ENCODE peak calls at places on chromosomes 2 and 18, in eight cellular contexts. One of them, this sample, is unnamed.

GRCh38 chr2:69083126-69083733 is 70.3 kb downstream of the ANTXR1 start:
- DNase-seq in nephron progenitor cell: no peak
- DNase-seq in NCI-H345: no peak
- DNase-seq in cerebellar nuclear complex: no peak
- DNase-seq in HT-29: peak
- DNase-seq in HL-60: no peak
- DNase-seq in C1 segment of cervical spinal cord: no peak
- DNase-seq in NCI-H1105: no peak
- DNase-seq in this sample: no peak

GRCh38 chr2:113089907-113090306 is 22.1 kb downstream of the IL1F10 start:
- DNase-seq in HT-29: no peak
- DNase-seq in nephron progenitor cell: no peak
- DNase-seq in cerebellar nuclear complex: no peak
- DNase-seq in NCI-H1105: no peak
- DNase-seq in NCI-H345: no peak
- DNase-seq in HL-60: peak
- DNase-seq in C1 segment of cervical spinal cord: no peak
- DNase-seq in this sample: no peak

GRCh38 chr2:64609229-64609994 is 44.3 kb downstream of the SERTAD2 start:
- DNase-seq in cerebellar nuclear complex: no peak
- DNase-seq in NCI-H1105: no peak
- DNase-seq in HT-29: peak
- DNase-seq in NCI-H345: no peak
- DNase-seq in nephron progenitor cell: peak
- DNase-seq in C1 segment of cervical spinal cord: no peak
- DNase-seq in HL-60: peak
- DNase-seq in this sample: no peak

GRCh38 chr18:36934884-36935283 is 106.0 kb downstream of the KIAA1328 start:
- DNase-seq in cerebellar nuclear complex: no peak
- DNase-seq in HL-60: no peak
- DNase-seq in NCI-H345: no peak
- DNase-seq in C1 segment of cervical spinal cord: no peak
- DNase-seq in NCI-H1105: no peak
- DNase-seq in HT-29: no peak
- DNase-seq in nephron progenitor cell: no peak
- DNase-seq in this sample: no peak

GRCh38 chr2:138997849-138998517 is 217.8 kb upstream of the NXPH2 start:
- DNase-seq in HL-60: no peak
- DNase-seq in C1 segment of cervical spinal cord: no peak
- DNase-seq in nephron progenitor cell: no peak
- DNase-seq in HT-29: no peak
- DNase-seq in NCI-H1105: no peak
- DNase-seq in NCI-H345: no peak
- DNase-seq in cerebellar nuclear complex: no peak
- DNase-seq in this sample: no peak

GRCh38 chr2:174771136-174771535 is 6.9 kb upstream of the CHRNA1 start:
- DNase-seq in NCI-H345: no peak
- DNase-seq in cerebellar nuclear complex: no peak
- DNase-seq in HL-60: no peak
- DNase-seq in HT-29: no peak
- DNase-seq in C1 segment of cervical spinal cord: no peak
- DNase-seq in NCI-H1105: no peak
- DNase-seq in nephron progenitor cell: no peak
- DNase-seq in this sample: no peak

GRCh38 chr2:222837643-222838056 is 23.2 kb upstream of the ACSL3 start:
- DNase-seq in NCI-H345: no peak
- DNase-seq in C1 segment of cervical spinal cord: no peak
- DNase-seq in cerebellar nuclear complex: no peak
- DNase-seq in HL-60: no peak
- DNase-seq in HT-29: peak
- DNase-seq in nephron progenitor cell: no peak
- DNase-seq in NCI-H1105: no peak
- DNase-seq in this sample: no peak

GRCh38 chr2:149315461-149315860 is 14.9 kb upstream of the LYPD6 start:
- DNase-seq in HL-60: no peak
- DNase-seq in cerebellar nuclear complex: no peak
- DNase-seq in HT-29: no peak
- DNase-seq in nephron progenitor cell: no peak
- DNase-seq in NCI-H345: no peak
- DNase-seq in C1 segment of cervical spinal cord: no peak
- DNase-seq in NCI-H1105: no peak
- DNase-seq in this sample: no peak

GRCh38 chr18:57780318-57781127 is 22.6 kb downstream of the ATP8B1 start:
- DNase-seq in NCI-H1105: peak
- DNase-seq in nephron progenitor cell: no peak
- DNase-seq in NCI-H345: peak
- DNase-seq in cerebellar nuclear complex: no peak
- DNase-seq in C1 segment of cervical spinal cord: no peak
- DNase-seq in HL-60: no peak
- DNase-seq in HT-29: peak
- DNase-seq in this sample: no peak

GRCh38 chr18:62277045-62277444 is 48.1 kb upstream of the TNFRSF11A start:
- DNase-seq in nephron progenitor cell: no peak
- DNase-seq in HL-60: no peak
- DNase-seq in NCI-H345: no peak
- DNase-seq in C1 segment of cervical spinal cord: no peak
- DNase-seq in cerebellar nuclear complex: no peak
- DNase-seq in NCI-H1105: no peak
- DNase-seq in HT-29: no peak
- DNase-seq in this sample: no peak

GRCh38 chr2:230976671-230977171 is 19.2 kb upstream of the SPATA3 start:
- DNase-seq in cerebellar nuclear complex: no peak
- DNase-seq in nephron progenitor cell: no peak
- DNase-seq in NCI-H345: no peak
- DNase-seq in NCI-H1105: no peak
- DNase-seq in HT-29: no peak
- DNase-seq in C1 segment of cervical spinal cord: no peak
- DNase-seq in HL-60: no peak
- DNase-seq in this sample: no peak

GRCh38 chr2:131039535-131039907 is 53.7 kb downstream of the FAM168B start:
- DNase-seq in HL-60: no peak
- DNase-seq in NCI-H345: no peak
- DNase-seq in nephron progenitor cell: no peak
- DNase-seq in HT-29: no peak
- DNase-seq in NCI-H1105: no peak
- DNase-seq in cerebellar nuclear complex: no peak
- DNase-seq in C1 segment of cervical spinal cord: peak
- DNase-seq in this sample: no peak

GRCh38 chr18:48632676-48633257 is 93.9 kb downstream of the CTIF start:
- DNase-seq in cerebellar nuclear complex: no peak
- DNase-seq in HT-29: no peak
- DNase-seq in nephron progenitor cell: no peak
- DNase-seq in C1 segment of cervical spinal cord: no peak
- DNase-seq in HL-60: no peak
- DNase-seq in NCI-H345: no peak
- DNase-seq in NCI-H1105: no peak
- DNase-seq in this sample: no peak

GRCh38 chr2:97761192-97761591 is 47.8 kb downstream of the ZAP70 start:
- DNase-seq in NCI-H1105: no peak
- DNase-seq in NCI-H345: no peak
- DNase-seq in HT-29: no peak
- DNase-seq in cerebellar nuclear complex: no peak
- DNase-seq in HL-60: no peak
- DNase-seq in C1 segment of cervical spinal cord: no peak
- DNase-seq in nephron progenitor cell: no peak
- DNase-seq in this sample: no peak

GRCh38 chr2:234496835-234497591 is at the start of gene ARL4C:
- DNase-seq in cerebellar nuclear complex: no peak
- DNase-seq in HL-60: peak
- DNase-seq in NCI-H1105: peak
- DNase-seq in C1 segment of cervical spinal cord: peak
- DNase-seq in NCI-H345: peak
- DNase-seq in HT-29: peak
- DNase-seq in nephron progenitor cell: peak
- DNase-seq in this sample: no peak

GRCh38 chr2:148658807-148659722 is 14.5 kb downstream of the EPC2 start:
- DNase-seq in cerebellar nuclear complex: no peak
- DNase-seq in NCI-H1105: no peak
- DNase-seq in HT-29: peak
- DNase-seq in HL-60: no peak
- DNase-seq in NCI-H345: no peak
- DNase-seq in nephron progenitor cell: no peak
- DNase-seq in C1 segment of cervical spinal cord: no peak
- DNase-seq in this sample: no peak

GRCh38 chr2:176094307-176094706 is 1.8 kb downstream of the HOXD13 start:
- DNase-seq in HT-29: no peak
- DNase-seq in nephron progenitor cell: no peak
- DNase-seq in NCI-H1105: no peak
- DNase-seq in cerebellar nuclear complex: no peak
- DNase-seq in C1 segment of cervical spinal cord: no peak
- DNase-seq in NCI-H345: no peak
- DNase-seq in HL-60: no peak
- DNase-seq in this sample: no peak

GRCh38 chr2:11203480-11203879 is 48.2 kb downstream of the SLC66A3 start:
- DNase-seq in HT-29: peak
- DNase-seq in NCI-H345: no peak
- DNase-seq in HL-60: peak
- DNase-seq in C1 segment of cervical spinal cord: no peak
- DNase-seq in nephron progenitor cell: no peak
- DNase-seq in cerebellar nuclear complex: no peak
- DNase-seq in NCI-H1105: no peak
- DNase-seq in this sample: no peak

GRCh38 chr18:33761363-33761762 is 183.3 kb downstream of the ASXL3 start:
- DNase-seq in cerebellar nuclear complex: no peak
- DNase-seq in C1 segment of cervical spinal cord: no peak
- DNase-seq in NCI-H345: peak
- DNase-seq in HT-29: peak
- DNase-seq in NCI-H1105: peak
- DNase-seq in nephron progenitor cell: no peak
- DNase-seq in HL-60: no peak
- DNase-seq in this sample: no peak

GRCh38 chr18:57916684-57917083 is 113.6 kb upstream of the ATP8B1 start:
- DNase-seq in C1 segment of cervical spinal cord: no peak
- DNase-seq in cerebellar nuclear complex: no peak
- DNase-seq in NCI-H345: no peak
- DNase-seq in NCI-H1105: no peak
- DNase-seq in HL-60: peak
- DNase-seq in HT-29: no peak
- DNase-seq in nephron progenitor cell: no peak
- DNase-seq in this sample: no peak

GRCh38 chr2:95297639-95298395 is 670 bp downstream of the KCNIP3 start:
- DNase-seq in HT-29: no peak
- DNase-seq in NCI-H345: no peak
- DNase-seq in HL-60: no peak
- DNase-seq in C1 segment of cervical spinal cord: peak
- DNase-seq in cerebellar nuclear complex: no peak
- DNase-seq in NCI-H1105: no peak
- DNase-seq in nephron progenitor cell: no peak
- DNase-seq in this sample: no peak

GRCh38 chr2:103005386-103005785 is 243.6 kb downstream of the TMEM182 start:
- DNase-seq in HL-60: no peak
- DNase-seq in cerebellar nuclear complex: no peak
- DNase-seq in C1 segment of cervical spinal cord: no peak
- DNase-seq in HT-29: no peak
- DNase-seq in nephron progenitor cell: no peak
- DNase-seq in NCI-H1105: peak
- DNase-seq in NCI-H345: no peak
- DNase-seq in this sample: no peak

GRCh38 chr2:7625392-7626138 is 708.4 kb downstream of the RNF144A start:
- DNase-seq in HT-29: no peak
- DNase-seq in nephron progenitor cell: no peak
- DNase-seq in HL-60: no peak
- DNase-seq in C1 segment of cervical spinal cord: peak
- DNase-seq in cerebellar nuclear complex: no peak
- DNase-seq in NCI-H1105: no peak
- DNase-seq in NCI-H345: peak
- DNase-seq in this sample: no peak

GRCh38 chr2:30230855-30231725 is at the start of gene LBH:
- DNase-seq in nephron progenitor cell: peak
- DNase-seq in cerebellar nuclear complex: no peak
- DNase-seq in NCI-H345: peak
- DNase-seq in C1 segment of cervical spinal cord: peak
- DNase-seq in HL-60: no peak
- DNase-seq in HT-29: no peak
- DNase-seq in NCI-H1105: peak
- DNase-seq in this sample: peak

GRCh38 chr2:28333606-28334526 is 58.8 kb upstream of the FOSL2 start:
- DNase-seq in HL-60: no peak
- DNase-seq in HT-29: no peak
- DNase-seq in NCI-H345: no peak
- DNase-seq in NCI-H1105: no peak
- DNase-seq in cerebellar nuclear complex: no peak
- DNase-seq in C1 segment of cervical spinal cord: no peak
- DNase-seq in nephron progenitor cell: no peak
- DNase-seq in this sample: no peak

GRCh38 chr2:96556441-96557330 is 20.1 kb downstream of the ARID5A start:
- DNase-seq in HT-29: peak
- DNase-seq in cerebellar nuclear complex: no peak
- DNase-seq in HL-60: peak
- DNase-seq in C1 segment of cervical spinal cord: no peak
- DNase-seq in nephron progenitor cell: no peak
- DNase-seq in NCI-H1105: no peak
- DNase-seq in NCI-H345: no peak
- DNase-seq in this sample: no peak

GRCh38 chr2:222760301-222760897 is 88.9 kb downstream of the MOGAT1 start:
- DNase-seq in nephron progenitor cell: no peak
- DNase-seq in HL-60: no peak
- DNase-seq in C1 segment of cervical spinal cord: no peak
- DNase-seq in NCI-H345: no peak
- DNase-seq in cerebellar nuclear complex: no peak
- DNase-seq in HT-29: no peak
- DNase-seq in NCI-H1105: no peak
- DNase-seq in this sample: no peak

GRCh38 chr18:37535968-37536367 is 29.6 kb downstream of the CELF4 start:
- DNase-seq in HL-60: no peak
- DNase-seq in C1 segment of cervical spinal cord: no peak
- DNase-seq in nephron progenitor cell: no peak
- DNase-seq in NCI-H345: no peak
- DNase-seq in HT-29: no peak
- DNase-seq in NCI-H1105: no peak
- DNase-seq in cerebellar nuclear complex: no peak
- DNase-seq in this sample: no peak

GRCh38 chr18:10482985-10483949 is 28.8 kb downstream of the APCDD1 start:
- DNase-seq in C1 segment of cervical spinal cord: no peak
- DNase-seq in NCI-H345: no peak
- DNase-seq in cerebellar nuclear complex: no peak
- DNase-seq in HT-29: no peak
- DNase-seq in NCI-H1105: no peak
- DNase-seq in HL-60: peak
- DNase-seq in nephron progenitor cell: no peak
- DNase-seq in this sample: no peak

GRCh38 chr2:235614900-235615712 is 121.3 kb downstream of the AGAP1 start:
- DNase-seq in HL-60: no peak
- DNase-seq in C1 segment of cervical spinal cord: peak
- DNase-seq in nephron progenitor cell: no peak
- DNase-seq in NCI-H1105: no peak
- DNase-seq in cerebellar nuclear complex: no peak
- DNase-seq in NCI-H345: no peak
- DNase-seq in HT-29: no peak
- DNase-seq in this sample: peak

GRCh38 chr2:172830482-172830881 is 94.8 kb downstream of the RAPGEF4 start:
- DNase-seq in NCI-H1105: no peak
- DNase-seq in HT-29: no peak
- DNase-seq in nephron progenitor cell: no peak
- DNase-seq in HL-60: no peak
- DNase-seq in cerebellar nuclear complex: no peak
- DNase-seq in NCI-H345: no peak
- DNase-seq in C1 segment of cervical spinal cord: no peak
- DNase-seq in this sample: no peak

GRCh38 chr18:63106727-63107126 is 212.8 kb downstream of the BCL2 start:
- DNase-seq in HL-60: no peak
- DNase-seq in nephron progenitor cell: no peak
- DNase-seq in C1 segment of cervical spinal cord: no peak
- DNase-seq in NCI-H1105: no peak
- DNase-seq in cerebellar nuclear complex: no peak
- DNase-seq in NCI-H345: no peak
- DNase-seq in HT-29: no peak
- DNase-seq in this sample: no peak

GRCh38 chr18:63073481-63073880 is 246.1 kb downstream of the BCL2 start:
- DNase-seq in cerebellar nuclear complex: no peak
- DNase-seq in HL-60: peak
- DNase-seq in NCI-H345: peak
- DNase-seq in nephron progenitor cell: no peak
- DNase-seq in NCI-H1105: no peak
- DNase-seq in C1 segment of cervical spinal cord: no peak
- DNase-seq in HT-29: peak
- DNase-seq in this sample: no peak

This sample was measured in thoracic aorta.